ENCODE peak calls at places on chromosome 12, in four cellular contexts. A is HCT116, M is K562, K is HepG2. E is an unnamed sample.

GRCh38 chr12:9856154-9856553 is 13.0 kb downstream of the CLEC2B start:
- DNase-seq in A (no peak), M (no peak), K (no peak), E (no peak)

GRCh38 chr12:52876371-52876770 is 27.6 kb upstream of the KRT78 start:
- DNase-seq in A (no peak), M (no peak), K (no peak), E (no peak)

GRCh38 chr12:108004368-108004767 is 124.7 kb upstream of the WSCD2 start:
- DNase-seq in A (no peak), M (no peak), K (no peak), E (no peak)

GRCh38 chr12:40718878-40719372 is 26.7 kb downstream of the CNTN1 start:
- DNase-seq in A (no peak), M (no peak), K (no peak), E (no peak)

GRCh38 chr12:110149104-110149660 is 25.0 kb downstream of the IFT81 start:
- DNase-seq in A (no peak), M (no peak), K (no peak), E (no peak)

GRCh38 chr12:31325524-31325875 is 450 bp downstream of the SINHCAF start:
- DNase-seq in A (no peak), M (peak), K (no peak), E (no peak)

GRCh38 chr12:57751432-57751787 is 700 bp downstream of the CDK4 start:
- DNase-seq in A (no peak), M (no peak), K (no peak), E (no peak)

GRCh38 chr12:59005195-59005961 is 85.1 kb upstream of the LRIG3 start:
- DNase-seq in A (no peak), M (no peak), K (no peak), E (no peak)

GRCh38 chr12:57907281-57907680 is 34.1 kb upstream of the ATP23 start:
- DNase-seq in A (no peak), M (no peak), K (no peak), E (no peak)

GRCh38 chr12:52052471-52053186 is 1.4 kb downstream of the NR4A1 start:
- DNase-seq in A (no peak), M (peak), K (no peak), E (no peak)

GRCh38 chr12:130606245-130606644 is 109.9 kb downstream of the RIMBP2 start:
- DNase-seq in A (no peak), M (no peak), K (no peak), E (no peak)

GRCh38 chr12:85424581-85425348 is 144.7 kb downstream of the ALX1 start:
- DNase-seq in A (peak), M (no peak), K (peak), E (peak)

GRCh38 chr12:5026342-5026938 is 17.2 kb upstream of the KCNA5 start:
- DNase-seq in A (no peak), M (no peak), K (no peak), E (no peak)

GRCh38 chr12:104582739-104583138 is 126.0 kb downstream of the CHST11 start:
- DNase-seq in A (no peak), M (no peak), K (no peak), E (no peak)

GRCh38 chr12:119674560-119674959 is 6.6 kb downstream of the PRKAB1 start:
- DNase-seq in A (no peak), M (no peak), K (no peak), E (no peak)

GRCh38 chr12:70418101-70418500 is 52.0 kb downstream of the KCNMB4 start:
- DNase-seq in A (no peak), M (no peak), K (no peak), E (no peak)

GRCh38 chr12:42960087-42960527 is 370.6 kb upstream of the PRICKLE1 start:
- DNase-seq in A (peak), M (no peak), K (no peak), E (no peak)

GRCh38 chr12:109612975-109613502 is 39.4 kb downstream of the MVK start:
- DNase-seq in A (no peak), M (peak), K (peak), E (no peak)

GRCh38 chr12:106753526-106753925 is 21.0 kb upstream of the RIC8B start:
- DNase-seq in A (no peak), M (no peak), K (no peak), E (no peak)

GRCh38 chr12:81668475-81668874 is 90.7 kb downstream of the PPFIA2 start:
- DNase-seq in A (peak), M (no peak), K (no peak), E (no peak)

GRCh38 chr12:78155546-78155945 is 324.9 kb downstream of the NAV3 start:
- DNase-seq in A (no peak), M (no peak), K (no peak), E (no peak)

GRCh38 chr12:56151672-56152131 is 685 bp upstream of the MYL6B start:
- DNase-seq in A (peak), M (peak), K (peak), E (peak)

GRCh38 chr12:131137836-131138637 is 184.3 kb downstream of the ADGRD1 start:
- DNase-seq in A (no peak), M (peak), K (no peak), E (no peak)

GRCh38 chr12:6332459-6332858 is 9.4 kb downstream of the TNFRSF1A start:
- DNase-seq in A (no peak), M (no peak), K (no peak), E (no peak)

GRCh38 chr12:106174876-106175275 is 36.1 kb upstream of the NUAK1 start:
- DNase-seq in A (no peak), M (no peak), K (peak), E (no peak)

GRCh38 chr12:12796928-12797788 is 11.7 kb downstream of the APOLD1 start:
- DNase-seq in A (no peak), M (no peak), K (no peak), E (no peak)

GRCh38 chr12:85872497-85873091 is 1.5 kb upstream of the NTS start:
- DNase-seq in A (peak), M (peak), K (peak), E (no peak)

GRCh38 chr12:18283776-18284175 is 22.5 kb downstream of the PIK3C2G start:
- DNase-seq in A (no peak), M (no peak), K (no peak), E (no peak)

GRCh38 chr12:29497588-29497987 is at the start of gene OVCH1:
- DNase-seq in A (no peak), M (no peak), K (no peak), E (no peak)

GRCh38 chr12:88052686-88053085 is 23.5 kb upstream of the C12orf50 start:
- DNase-seq in A (peak), M (peak), K (peak), E (no peak)

GRCh38 chr12:76921072-76921471 is 42.3 kb upstream of the CSRP2 start:
- DNase-seq in A (no peak), M (no peak), K (no peak), E (no peak)

DNA sequence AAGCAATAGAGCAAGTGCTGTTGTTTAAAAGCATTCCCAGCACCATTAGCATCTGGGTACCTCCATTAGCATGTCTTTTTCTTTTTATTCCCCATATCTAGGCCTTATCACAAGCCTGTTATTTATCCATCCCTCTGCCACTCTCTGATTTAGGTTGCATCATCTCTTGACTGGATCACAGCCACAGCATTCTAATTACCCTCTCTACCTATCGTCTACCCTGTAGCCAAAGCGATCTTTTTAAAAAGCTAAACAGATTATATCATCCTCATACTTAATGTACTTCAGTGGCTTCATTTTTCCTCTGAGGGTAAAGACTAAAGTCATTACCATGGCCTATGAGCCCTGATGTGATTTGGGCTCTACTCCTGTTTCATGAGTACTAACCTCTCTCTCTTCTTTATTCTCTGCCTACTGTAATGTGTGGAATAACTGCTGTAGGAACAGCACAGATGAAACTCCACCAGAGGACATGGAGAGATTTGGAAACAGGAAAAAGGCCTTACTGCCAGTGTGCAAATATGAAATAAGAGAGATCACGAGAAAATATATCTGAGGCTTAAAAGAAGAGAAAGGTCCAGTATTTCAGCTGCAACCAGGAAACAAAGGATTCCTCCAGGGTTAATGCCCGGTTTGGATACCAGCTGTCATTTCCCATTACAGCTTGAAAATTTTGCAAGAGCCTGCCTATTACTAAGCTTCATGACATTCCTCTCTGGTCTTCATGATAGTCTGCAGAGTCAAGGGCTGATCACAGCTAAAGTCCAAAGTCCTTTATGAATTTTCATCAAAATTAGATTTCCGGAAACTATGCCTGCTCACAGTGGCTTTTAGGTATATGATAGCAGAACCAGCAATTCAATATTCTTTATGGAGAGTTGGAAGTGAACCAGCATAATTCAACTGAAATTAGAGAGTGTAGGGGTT is 422.5 kb upstream of the PDE3A start:
- DNase-seq in A (no peak), M (no peak), K (no peak), E (no peak)
- TF ChIP-seq FOSL1 in A (no peak), M (no peak), K (no peak), E (no peak)

DNA sequence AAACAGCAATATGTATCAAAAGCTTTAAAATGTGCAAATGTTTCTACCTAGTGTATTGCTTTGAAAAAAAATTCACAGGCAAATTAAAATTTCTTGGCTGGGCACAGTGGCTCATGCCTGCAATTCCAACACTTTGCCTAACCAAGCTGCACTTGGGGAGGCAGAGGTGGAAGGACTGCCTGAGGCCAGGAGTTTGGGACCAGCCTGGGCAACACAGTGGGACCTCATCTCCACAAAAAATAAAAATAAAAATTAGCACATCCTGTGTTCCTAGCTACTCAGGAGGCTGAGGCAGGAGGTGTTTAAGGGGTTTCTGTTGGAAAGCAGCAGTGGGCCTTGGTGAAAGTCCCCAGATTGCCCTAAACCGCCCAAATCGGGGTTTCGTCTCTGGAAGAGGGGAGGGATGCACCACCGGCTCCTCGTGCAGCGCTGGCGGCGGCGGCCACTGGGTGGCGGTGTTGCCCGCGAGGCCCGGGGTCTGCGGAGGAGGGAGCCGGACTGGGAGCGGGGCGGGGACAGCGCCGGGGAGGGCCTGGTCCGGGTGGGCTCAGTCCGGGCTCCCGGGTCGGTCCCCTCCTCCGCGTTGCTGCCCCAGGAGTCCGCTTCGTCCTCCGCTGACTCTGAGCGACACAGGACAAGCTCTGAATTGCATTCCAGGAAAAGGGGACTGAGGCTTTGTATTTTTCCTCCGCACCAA is 265.6 kb downstream of the AACS start:
- DNase-seq in A (peak), M (peak), K (peak), E (no peak)
- H3K9ac ChIP-seq in A (no peak), M (no peak), K (peak), E (peak)

GRCh38 chr12:121793501-121793835 is at the start of gene RHOF:
- DNase-seq in A (no peak), M (no peak), K (no peak), E (no peak)

GRCh38 chr12:121791671-121792496 is 1.6 kb downstream of the RHOF start:
- DNase-seq in A (no peak), M (no peak), K (peak), E (no peak)

GRCh38 chr12:121794532-121795028 is 1.1 kb upstream of the RHOF start:
- DNase-seq in A (no peak), M (peak), K (no peak), E (no peak)

GRCh38 chr12:121793836-121794531 is 496 bp upstream of the RHOF start:
- DNase-seq in A (peak), M (peak), K (peak), E (peak)

DNA sequence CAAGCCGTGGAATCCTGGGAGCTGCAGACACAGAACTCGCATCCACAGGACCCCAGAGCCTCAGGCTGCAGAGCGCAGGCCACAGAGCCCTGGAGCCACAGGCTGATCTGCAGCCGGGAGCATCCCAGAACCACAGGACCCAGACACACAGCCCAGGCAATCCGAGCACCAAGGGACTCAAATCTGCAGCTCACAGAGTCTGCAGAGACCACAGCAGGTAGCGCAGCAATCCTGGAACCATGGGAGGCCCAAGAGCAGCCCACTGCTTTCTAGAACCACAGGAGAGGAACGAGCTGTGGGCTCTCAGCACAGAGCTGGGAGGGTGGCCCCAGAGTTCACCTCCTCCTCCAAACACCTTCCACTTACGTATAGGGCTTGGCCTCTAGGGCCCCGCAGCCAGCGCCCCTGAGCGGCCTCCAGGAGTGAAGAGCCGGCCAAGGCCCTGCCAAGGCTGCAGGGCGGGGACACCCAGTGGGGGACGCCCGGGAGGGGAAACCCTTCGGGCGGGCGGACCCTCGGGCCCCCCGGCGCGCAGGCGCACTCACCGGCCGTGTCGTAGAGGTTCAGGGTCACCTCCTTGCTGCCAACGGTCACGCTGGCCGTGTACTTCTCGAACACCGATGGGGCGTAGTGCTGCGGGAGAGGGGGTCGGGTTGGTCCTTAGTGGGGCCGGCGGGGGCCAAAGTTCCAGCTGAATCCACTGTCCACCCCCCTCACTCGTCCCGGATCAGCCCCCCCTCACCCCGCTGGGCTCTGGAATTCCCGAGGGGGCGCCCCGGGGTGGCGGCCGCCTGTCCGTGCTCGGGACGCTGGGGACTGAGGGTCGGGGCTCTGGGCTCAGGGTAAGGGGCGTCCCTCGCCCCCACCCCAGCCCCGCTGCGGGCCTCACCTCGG is 634 bp downstream of the RHOF start:
- DNase-seq in A (no peak), M (no peak), K (peak), E (no peak)
- TF ChIP-seq SRF in A (no peak), M (no peak), K (no peak), E (no peak)

GRCh38 chr12:47348206-47348605 is 268.4 kb upstream of the AMIGO2 start:
- DNase-seq in A (no peak), M (no peak), K (no peak), E (no peak)
- TF ChIP-seq FOSL1 in A (no peak), M (no peak), K (no peak), E (no peak)

GRCh38 chr12:54988402-54989054 is 4.0 kb upstream of the TESPA1 start:
- DNase-seq in A (no peak), M (peak), K (no peak), E (no peak)

GRCh38 chr12:54993181-54993835 is 8.7 kb upstream of the TESPA1 start:
- DNase-seq in A (peak), M (peak), K (peak), E (no peak)

GRCh38 chr12:54989829-54990228 is 5.3 kb upstream of the TESPA1 start:
- DNase-seq in A (no peak), M (no peak), K (no peak), E (no peak)

GRCh38 chr12:54991161-54991991 is 6.8 kb upstream of the TESPA1 start:
- DNase-seq in A (no peak), M (no peak), K (no peak), E (no peak)

GRCh38 chr12:54991992-54992377 is 7.4 kb upstream of the TESPA1 start:
- DNase-seq in A (no peak), M (no peak), K (no peak), E (no peak)
- H3K9ac ChIP-seq in A (no peak), M (no peak), K (no peak), E (no peak)

DNA sequence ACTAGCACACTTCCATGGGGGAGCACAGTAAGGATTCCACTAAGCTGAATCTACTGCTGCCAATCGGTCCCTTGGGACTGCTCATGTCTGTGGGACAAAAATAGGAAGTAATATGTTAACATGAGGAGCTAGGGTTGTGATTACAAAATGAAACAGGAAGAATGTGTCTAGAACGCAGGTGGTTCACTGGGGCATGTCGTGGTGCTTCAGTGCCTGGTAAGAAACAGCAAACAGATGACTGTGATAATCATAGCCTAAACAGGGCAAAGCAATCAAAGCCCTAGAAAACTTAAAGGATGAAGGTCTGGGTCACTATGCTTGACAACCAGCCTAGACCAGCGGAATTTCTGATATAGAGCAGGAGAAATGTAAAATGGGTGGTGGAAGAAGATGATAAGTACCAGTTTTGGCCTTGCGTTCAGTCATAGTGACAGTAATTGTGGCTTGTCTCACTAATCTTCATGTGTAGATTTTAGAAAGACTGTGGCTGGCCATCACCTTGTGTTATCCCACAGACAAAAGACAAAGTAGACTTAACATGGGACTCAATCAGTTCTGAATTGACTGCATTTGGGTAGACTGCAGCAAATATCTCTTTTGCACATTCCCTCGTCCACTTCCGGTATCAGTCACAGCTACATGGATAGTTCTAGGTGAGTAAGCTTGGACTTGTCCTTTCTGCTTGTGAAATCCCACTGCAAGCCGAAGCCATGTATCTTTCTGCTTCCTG is 51.4 kb downstream of the WASHC3 start:
- DNase-seq in A (no peak), M (no peak), K (no peak), E (no peak)
- TF ChIP-seq SRF in A (no peak), M (no peak), K (no peak), E (no peak)

GRCh38 chr12:74285773-74286172 is 251.9 kb upstream of the ATXN7L3B start:
- DNase-seq in A (no peak), M (no peak), K (no peak), E (no peak)
- TF ChIP-seq FOSL1 in A (no peak), M (no peak), K (no peak), E (no peak)

GRCh38 chr12:123907726-123908476 is 64.7 kb downstream of the CCDC92 start:
- DNase-seq in A (no peak), M (peak), K (no peak), E (no peak)
- H3K9ac ChIP-seq in A (no peak), M (no peak), K (no peak), E (no peak)